ENCODE peak calls at places on chromosomes 1 and 21, in four cellular contexts. One of them, this sample, is unnamed.

GRCh38 chr1:17551755-17552234 is 12.3 kb downstream of the ARHGEF10L start:
- DNase-seq in mammary epithelial cell: no peak
- DNase-seq in AG04449: no peak
- DNase-seq in astrocyte: no peak
- DNase-seq in this sample: peak

GRCh38 chr1:181255270-181255929 is 166.9 kb downstream of the IER5 start:
- DNase-seq in AG04449: peak
- DNase-seq in astrocyte: peak
- DNase-seq in mammary epithelial cell: peak
- DNase-seq in this sample: peak

GRCh38 chr1:202794049-202794725 is 14.0 kb downstream of the KDM5B start:
- DNase-seq in AG04449: no peak
- DNase-seq in astrocyte: no peak
- DNase-seq in mammary epithelial cell: no peak
- DNase-seq in this sample: no peak

GRCh38 chr1:108199231-108199657 is 899 bp downstream of the SLC25A24 start:
- DNase-seq in mammary epithelial cell: peak
- DNase-seq in astrocyte: peak
- DNase-seq in AG04449: no peak
- DNase-seq in this sample: peak

GRCh38 chr1:205915354-205915990 is 27.8 kb downstream of the SLC26A9 start:
- DNase-seq in astrocyte: no peak
- DNase-seq in AG04449: no peak
- DNase-seq in mammary epithelial cell: no peak
- DNase-seq in this sample: no peak

GRCh38 chr1:169814265-169814664 is 19.6 kb upstream of the METTL18 start:
- DNase-seq in mammary epithelial cell: no peak
- DNase-seq in astrocyte: no peak
- DNase-seq in AG04449: no peak
- DNase-seq in this sample: no peak

GRCh38 chr1:150257624-150258274 is at the start of gene CA14:
- DNase-seq in AG04449: no peak
- DNase-seq in mammary epithelial cell: no peak
- DNase-seq in astrocyte: no peak
- DNase-seq in this sample: no peak

GRCh38 chr21:43864313-43864805 is 664 bp upstream of the AGPAT3 start:
- DNase-seq in AG04449: no peak
- DNase-seq in astrocyte: no peak
- DNase-seq in mammary epithelial cell: peak
- DNase-seq in this sample: peak

GRCh38 chr1:86155061-86155806 is 1.3 kb downstream of the COL24A1 start:
- DNase-seq in mammary epithelial cell: no peak
- DNase-seq in astrocyte: peak
- DNase-seq in AG04449: no peak
- DNase-seq in this sample: peak

GRCh38 chr21:39863111-39863510 is 4.1 kb upstream of the PCP4 start:
- DNase-seq in mammary epithelial cell: peak
- DNase-seq in astrocyte: peak
- DNase-seq in AG04449: no peak
- DNase-seq in this sample: peak

GRCh38 chr1:10210841-10211804 is 753 bp downstream of the KIF1B start:
- DNase-seq in astrocyte: peak
- DNase-seq in AG04449: peak
- DNase-seq in mammary epithelial cell: peak
- DNase-seq in this sample: peak

GRCh38 chr1:178470411-178470960 is 26.3 kb downstream of the CLEC20A start:
- DNase-seq in astrocyte: no peak
- DNase-seq in mammary epithelial cell: peak
- DNase-seq in AG04449: no peak
- DNase-seq in this sample: peak

GRCh38 chr1:18480315-18481189 is at the start of gene KLHDC7A:
- DNase-seq in AG04449: no peak
- DNase-seq in mammary epithelial cell: peak
- DNase-seq in astrocyte: no peak
- DNase-seq in this sample: peak

GRCh38 chr1:208234721-208235120 is 9.5 kb downstream of the PLXNA2 start:
- DNase-seq in mammary epithelial cell: no peak
- DNase-seq in AG04449: no peak
- DNase-seq in astrocyte: no peak
- DNase-seq in this sample: no peak

GRCh38 chr1:208722592-208722991 is 478.4 kb upstream of the PLXNA2 start:
- DNase-seq in AG04449: no peak
- DNase-seq in mammary epithelial cell: no peak
- DNase-seq in astrocyte: no peak
- DNase-seq in this sample: no peak

GRCh38 chr1:172638885-172639831 is 19.7 kb upstream of the FASLG start:
- DNase-seq in mammary epithelial cell: peak
- DNase-seq in AG04449: peak
- DNase-seq in astrocyte: peak
- DNase-seq in this sample: peak

GRCh38 chr1:218874801-218875400 is 298.8 kb upstream of the LYPLAL1 start:
- DNase-seq in mammary epithelial cell: no peak
- DNase-seq in astrocyte: peak
- DNase-seq in AG04449: no peak
- DNase-seq in this sample: peak

GRCh38 chr1:91828007-91828321 is 58.0 kb downstream of the TGFBR3 start:
- DNase-seq in astrocyte: no peak
- DNase-seq in AG04449: no peak
- DNase-seq in mammary epithelial cell: no peak
- DNase-seq in this sample: no peak

GRCh38 chr1:226497276-226497833 is 51.2 kb upstream of the STUM start:
- DNase-seq in AG04449: no peak
- DNase-seq in mammary epithelial cell: no peak
- DNase-seq in astrocyte: no peak
- DNase-seq in this sample: no peak

GRCh38 chr1:203628185-203628996 is 1.8 kb downstream of the ATP2B4 start:
- DNase-seq in astrocyte: no peak
- DNase-seq in AG04449: no peak
- DNase-seq in mammary epithelial cell: peak
- DNase-seq in this sample: peak

GRCh38 chr1:23471473-23472075 is 12.4 kb downstream of the ASAP3 start:
- DNase-seq in AG04449: no peak
- DNase-seq in astrocyte: no peak
- DNase-seq in mammary epithelial cell: no peak
- DNase-seq in this sample: no peak

GRCh38 chr1:19743793-19744192 is 55.9 kb downstream of the TMCO4 start:
- DNase-seq in AG04449: no peak
- DNase-seq in mammary epithelial cell: no peak
- DNase-seq in astrocyte: no peak
- DNase-seq in this sample: no peak

GRCh38 chr1:165851034-165851658 is 23.7 kb downstream of the UCK2 start:
- DNase-seq in astrocyte: peak
- DNase-seq in AG04449: no peak
- DNase-seq in mammary epithelial cell: peak
- DNase-seq in this sample: peak

GRCh38 chr1:56715161-56715560 is 70.0 kb downstream of the PRKAA2 start:
- DNase-seq in mammary epithelial cell: peak
- DNase-seq in AG04449: peak
- DNase-seq in astrocyte: peak
- DNase-seq in this sample: no peak

GRCh38 chr1:45050931-45051748 is 39.1 kb downstream of the UROD start:
- DNase-seq in AG04449: no peak
- DNase-seq in astrocyte: no peak
- DNase-seq in mammary epithelial cell: no peak
- DNase-seq in this sample: no peak

GRCh38 chr1:32963746-32964460 is 706 bp downstream of the RNF19B start:
- DNase-seq in AG04449: no peak
- DNase-seq in mammary epithelial cell: peak
- DNase-seq in astrocyte: peak
- DNase-seq in this sample: peak

GRCh38 chr1:42766723-42767509 is at the start of the genes C1orf50 and P3H1:
- DNase-seq in astrocyte: peak
- DNase-seq in AG04449: peak
- DNase-seq in mammary epithelial cell: peak
- DNase-seq in this sample: peak

GRCh38 chr1:28668956-28669719 is 554 bp downstream of the GMEB1 start:
- DNase-seq in astrocyte: peak
- DNase-seq in AG04449: no peak
- DNase-seq in mammary epithelial cell: no peak
- DNase-seq in this sample: peak

GRCh38 chr1:204410764-204411450 is 710 bp downstream of the PPP1R15B start:
- DNase-seq in mammary epithelial cell: peak
- DNase-seq in astrocyte: peak
- DNase-seq in AG04449: no peak
- DNase-seq in this sample: peak

GRCh38 chr1:108747128-108747827 is 804 bp downstream of the STXBP3 start:
- DNase-seq in astrocyte: peak
- DNase-seq in mammary epithelial cell: peak
- DNase-seq in AG04449: peak
- DNase-seq in this sample: peak

GRCh38 chr1:61087574-61087973 is 5.2 kb downstream of the NFIA start:
- DNase-seq in astrocyte: no peak
- DNase-seq in AG04449: no peak
- DNase-seq in mammary epithelial cell: no peak
- DNase-seq in this sample: no peak

GRCh38 chr1:153610334-153611023 is 2.5 kb downstream of the S100A16 start:
- DNase-seq in mammary epithelial cell: peak
- DNase-seq in astrocyte: peak
- DNase-seq in AG04449: no peak
- DNase-seq in this sample: peak

GRCh38 chr1:5611431-5611830 is 380.8 kb downstream of the NPHP4 start:
- DNase-seq in astrocyte: no peak
- DNase-seq in AG04449: no peak
- DNase-seq in mammary epithelial cell: no peak
- DNase-seq in this sample: peak
- H3K4me3 ChIP-seq in astrocyte: no peak
- H3K4me3 ChIP-seq in AG04449: no peak
- H3K4me3 ChIP-seq in mammary epithelial cell: no peak
- H3K4me3 ChIP-seq in this sample: no peak

GRCh38 chr1:230867903-230868735 is at the start of gene C1orf198:
- DNase-seq in astrocyte: no peak
- DNase-seq in AG04449: no peak
- DNase-seq in mammary epithelial cell: peak
- DNase-seq in this sample: peak
- TF ChIP-seq CTCF in astrocyte: no peak
- TF ChIP-seq CTCF in AG04449: no peak
- TF ChIP-seq CTCF in mammary epithelial cell: no peak
- TF ChIP-seq CTCF in this sample: no peak

DNA sequence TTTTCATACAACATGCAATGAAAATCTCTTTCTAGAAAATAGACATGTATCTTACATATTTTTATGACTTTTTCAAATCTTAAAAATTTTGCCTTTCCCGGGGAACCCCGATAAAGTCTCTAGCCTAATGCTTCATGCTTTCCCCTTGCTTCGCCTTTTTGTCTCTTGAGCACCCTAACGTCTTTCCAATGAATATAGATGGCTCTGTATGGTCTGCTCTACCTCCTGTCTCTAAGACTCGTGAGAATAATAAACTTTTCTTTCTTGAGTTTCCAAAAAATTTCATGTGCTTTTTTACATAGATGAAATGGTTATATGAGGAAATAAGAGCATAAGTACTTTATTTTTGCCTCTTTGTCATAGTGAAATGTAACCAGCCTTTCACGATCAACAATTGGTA is 202.6 kb downstream of the PDE4B start:
- DNase-seq in AG04449: no peak
- DNase-seq in astrocyte: no peak
- DNase-seq in mammary epithelial cell: no peak
- DNase-seq in this sample: no peak
- H3K4me3 ChIP-seq in AG04449: no peak
- H3K4me3 ChIP-seq in astrocyte: no peak
- H3K4me3 ChIP-seq in mammary epithelial cell: no peak
- H3K4me3 ChIP-seq in this sample: no peak

DNA sequence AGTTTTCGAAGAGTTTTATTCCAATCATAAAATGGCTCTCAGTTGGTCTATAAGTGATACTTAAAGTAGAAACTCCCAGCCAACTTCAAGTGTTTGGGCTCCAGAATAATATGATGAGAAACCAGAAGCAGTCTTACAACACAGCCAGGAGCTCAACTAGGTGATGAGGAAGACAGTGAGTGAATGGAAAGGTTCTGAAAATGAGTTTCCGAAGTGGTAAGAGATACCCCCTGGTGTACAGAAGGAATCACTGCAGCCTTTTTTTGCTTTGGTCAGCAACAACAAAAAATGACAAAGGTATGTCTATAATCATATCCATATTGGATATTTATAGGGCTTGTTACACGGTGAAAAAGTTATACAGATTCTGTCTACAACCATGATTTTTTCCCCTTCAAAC is 16.5 kb downstream of the KRTAP19-1 start:
- DNase-seq in AG04449: no peak
- DNase-seq in astrocyte: no peak
- DNase-seq in mammary epithelial cell: peak
- DNase-seq in this sample: peak
- TF ChIP-seq CTCF in AG04449: no peak
- TF ChIP-seq CTCF in astrocyte: peak
- TF ChIP-seq CTCF in mammary epithelial cell: peak
- TF ChIP-seq CTCF in this sample: peak

GRCh38 chr1:95509989-95510388 is 276.0 kb downstream of the RWDD3 start:
- DNase-seq in mammary epithelial cell: no peak
- DNase-seq in astrocyte: no peak
- DNase-seq in AG04449: no peak
- DNase-seq in this sample: no peak
- H3K4me3 ChIP-seq in mammary epithelial cell: no peak
- H3K4me3 ChIP-seq in astrocyte: no peak
- H3K4me3 ChIP-seq in AG04449: no peak
- H3K4me3 ChIP-seq in this sample: no peak

DNA sequence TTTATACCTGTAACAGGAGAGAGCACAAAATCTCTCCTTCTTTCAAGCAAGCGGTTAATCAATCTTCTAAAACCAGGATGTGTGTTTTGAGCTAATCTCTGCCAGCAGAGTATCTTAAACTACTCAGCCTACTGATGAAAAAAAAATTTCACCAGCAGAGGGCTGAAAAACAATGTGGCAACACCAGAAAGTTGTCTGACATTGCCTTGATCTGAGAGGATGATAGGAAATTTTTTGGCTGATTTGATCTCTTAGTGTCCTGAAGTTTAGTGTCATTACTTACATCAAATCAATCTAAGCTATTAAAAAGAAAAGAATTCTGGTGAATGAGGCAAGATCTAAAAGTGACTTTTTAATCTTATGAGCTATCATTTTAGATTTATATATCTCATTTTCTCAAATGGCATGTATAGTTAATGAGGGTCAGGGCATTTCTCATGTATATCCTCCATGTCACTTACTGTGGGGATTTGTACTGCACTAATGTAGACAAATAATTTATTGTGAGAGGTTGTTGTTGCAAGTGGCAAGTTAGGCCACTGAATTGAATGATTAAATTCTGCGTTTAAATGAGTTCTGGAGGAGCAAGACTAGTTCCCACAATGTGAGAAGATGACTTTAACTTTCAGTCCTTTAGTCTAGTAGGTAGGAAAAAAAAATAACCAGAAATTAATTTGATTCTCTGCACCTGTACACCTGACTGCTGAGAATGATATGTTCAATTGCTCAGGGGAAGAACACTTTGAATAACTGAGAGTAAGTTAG is 10.8 kb downstream of the ADAMTS1 start:
- DNase-seq in astrocyte: no peak
- DNase-seq in AG04449: no peak
- DNase-seq in mammary epithelial cell: no peak
- DNase-seq in this sample: peak
- TF ChIP-seq CTCF in astrocyte: peak
- TF ChIP-seq CTCF in AG04449: peak
- TF ChIP-seq CTCF in mammary epithelial cell: peak
- TF ChIP-seq CTCF in this sample: peak